ENCODE peak calls at places on chromosomes 6 and 20, in eight cellular contexts. P, B, U, D, X, O, Y and A are unnamed samples.

GRCh38 chr20:58891076-58891685 is 38.7 kb downstream of the GNAS start:
- DNase-seq in Y (peak), P (peak), O (no peak), B (peak), D (peak), U (peak), X (peak), A (peak)

GRCh38 chr20:13147971-13148370 is 73.1 kb upstream of the ISM1 start:
- DNase-seq in Y (no peak), D (no peak), X (no peak), O (no peak), B (no peak), P (peak), U (no peak), A (no peak)

GRCh38 chr20:19673575-19673974 is 84.5 kb upstream of the RIN2 start:
- DNase-seq in Y (no peak), U (no peak), B (peak), P (no peak), X (no peak), O (no peak), D (no peak), A (peak)

GRCh38 chr6:6962086-6962485 is 145.7 kb upstream of the RREB1 start:
- DNase-seq in X (no peak), U (no peak), P (no peak), D (no peak), O (no peak), B (no peak), Y (no peak), A (no peak)

GRCh38 chr20:47810116-47810672 is 24.9 kb upstream of the SULF2 start:
- DNase-seq in Y (no peak), D (no peak), B (peak), P (no peak), O (no peak), U (no peak), X (no peak), A (no peak)

GRCh38 chr6:41502607-41503434 is 43.4 kb upstream of the FOXP4 start:
- DNase-seq in U (peak), B (peak), O (no peak), D (no peak), Y (peak), X (no peak), P (no peak), A (no peak)

GRCh38 chr6:127879685-127880084 is 21.2 kb downstream of the THEMIS start:
- DNase-seq in O (no peak), P (peak), Y (no peak), B (peak), D (no peak), X (peak), U (peak), A (no peak)

GRCh38 chr20:539848-540247 is 3.7 kb downstream of the CSNK2A1 start:
- DNase-seq in B (peak), D (peak), Y (peak), U (peak), X (no peak), O (no peak), P (peak), A (peak)

GRCh38 chr20:23436681-23437080 is 2.8 kb upstream of the CSTL1 start:
- DNase-seq in O (no peak), X (no peak), U (no peak), P (no peak), Y (no peak), D (peak), B (peak), A (peak)

GRCh38 chr20:36929691-36930090 is 21.8 kb downstream of the SAMHD1 start:
- DNase-seq in Y (no peak), P (no peak), O (no peak), B (no peak), U (no peak), X (no peak), D (no peak), A (no peak)

GRCh38 chr20:63323298-63323820 is 30.4 kb downstream of the COL20A1 start:
- DNase-seq in O (no peak), U (no peak), B (no peak), X (no peak), D (no peak), P (no peak), Y (no peak), A (no peak)

GRCh38 chr6:44116643-44117382 is 10.4 kb downstream of the MRPL14 start:
- DNase-seq in Y (peak), U (no peak), D (peak), B (peak), O (no peak), X (no peak), P (peak), A (peak)

GRCh38 chr6:154276810-154277577 is 79.6 kb downstream of the IPCEF1 start:
- DNase-seq in P (peak), D (peak), O (no peak), Y (peak), B (peak), U (peak), X (peak), A (peak)

GRCh38 chr6:159973951-159974350 is 5.1 kb downstream of the IGF2R start:
- DNase-seq in X (no peak), O (no peak), D (peak), Y (peak), U (no peak), B (peak), P (peak), A (peak)

GRCh38 chr6:161186173-161186769 is 87.6 kb downstream of the AGPAT4 start:
- DNase-seq in B (peak), X (no peak), Y (peak), O (no peak), D (peak), P (peak), U (no peak), A (peak)

GRCh38 chr20:53750827-53751393 is 157.3 kb upstream of the ZNF217 start:
- DNase-seq in O (no peak), X (no peak), D (no peak), Y (peak), U (peak), B (peak), P (peak), A (peak)

GRCh38 chr6:111175135-111175534 is 87.8 kb downstream of the SLC16A10 start:
- DNase-seq in U (no peak), Y (no peak), B (no peak), D (no peak), O (no peak), P (no peak), X (no peak), A (no peak)

GRCh38 chr20:6122111-6122872 is 538 bp downstream of the FERMT1 start:
- DNase-seq in O (no peak), U (peak), P (peak), D (peak), Y (peak), X (peak), B (peak), A (peak)

GRCh38 chr6:113995632-113996031 is 24.7 kb upstream of the HDAC2 start:
- DNase-seq in O (no peak), D (peak), Y (peak), B (peak), U (peak), X (peak), P (peak), A (peak)

GRCh38 chr6:157645201-157645795 is 177.7 kb upstream of the SNX9 start:
- DNase-seq in O (no peak), X (no peak), D (no peak), P (no peak), U (no peak), B (no peak), Y (no peak), A (no peak)

GRCh38 chr6:35199866-35200265 is 13.9 kb upstream of the SCUBE3 start:
- DNase-seq in U (no peak), X (no peak), P (no peak), D (no peak), Y (no peak), B (no peak), O (no peak), A (no peak)

GRCh38 chr6:34834789-34835518 is 43.1 kb downstream of the BLTP3A start:
- DNase-seq in Y (peak), B (peak), P (peak), U (peak), O (no peak), D (peak), X (no peak), A (peak)

GRCh38 chr6:33314515-33314942 is 651 bp upstream of the TAPBP start:
- DNase-seq in U (peak), Y (peak), X (peak), D (peak), O (no peak), B (peak), P (peak), A (peak)